ENCODE peak calls at places on chromosomes 4 and X, in five cellular contexts. Q is HepG2, A is transverse colon, V is GM12878, K is stomach. D is an unnamed sample.
A peak's percentile ranks its signal among the peaks of the same experiment; 100 is the strongest.

GRCh38 chr4:150038335-150039076 is 39.7 kb upstream of the DCLK2 start:
- DNase-seq in A (no peak), K (no peak), V (peak; percentile 37), Q (no peak), D (no peak)

GRCh38 chr4:108396900-108397299 is 223.5 kb upstream of the RPL34 start:
- DNase-seq in K (no peak), V (no peak), Q (no peak), A (no peak), D (no peak)

GRCh38 chr4:8203817-8204216 is 4.7 kb downstream of the SH3TC1 start:
- DNase-seq in Q (no peak), K (no peak), A (no peak), V (no peak), D (no peak)

GRCh38 chrX:107025538-107025937 is 25.5 kb upstream of the MORC4 start:
- DNase-seq in V (no peak), A (no peak), K (no peak), Q (peak; percentile 12), D (no peak)

GRCh38 chr4:23728393-23728792 is 161.5 kb downstream of the PPARGC1A start:
- DNase-seq in Q (no peak), K (no peak), V (no peak), A (no peak), D (no peak)

GRCh38 chrX:119013146-119013545 is 38.7 kb downstream of the LONRF3 start:
- DNase-seq in K (no peak), Q (no peak), A (no peak), V (no peak), D (no peak)

GRCh38 chrX:67700607-67701006 is 156.8 kb downstream of the AR start:
- DNase-seq in A (no peak), Q (no peak), V (no peak), K (no peak), D (no peak)

GRCh38 chr4:83378426-83378825 is 43.8 kb upstream of the HPSE start:
- DNase-seq in K (no peak), Q (no peak), V (no peak), A (no peak), D (no peak)

GRCh38 chrX:133171962-133172708 is 46.0 kb downstream of the TFDP3 start:
- DNase-seq in Q (no peak), K (no peak), A (no peak), V (no peak), D (no peak)

GRCh38 chr4:189807031-189807430 is 133.6 kb upstream of the FRG1 start:
- DNase-seq in K (no peak), Q (no peak), V (no peak), A (no peak), D (no peak)

GRCh38 chr4:66927937-66928336 is 617.4 kb downstream of the CENPC start:
- DNase-seq in Q (no peak), K (no peak), A (no peak), V (no peak), D (no peak)
- TF ChIP-seq EP300 in Q (no peak), K (no peak), A (no peak), V (no peak), D (no peak)

GRCh38 chrX:48802089-48802812 is 384 bp downstream of the HDAC6 start:
- DNase-seq in A (peak; percentile 91), K (peak; percentile 86), Q (peak; percentile 85), V (peak; percentile 40), D (peak; percentile 79)
- TF ChIP-seq POLR2A in A (peak; percentile 92), K (peak; percentile 65), Q (peak; percentile 81), V (peak; percentile 66), D (peak; percentile 67)

GRCh38 chr4:153466637-153467153 is 535 bp downstream of the TMEM131L start:
- DNase-seq in V (no peak), Q (no peak), K (no peak), A (no peak), D (peak; percentile 22)
- H3K4me1 ChIP-seq in V (peaks cover 20% of the 10 kb centered on the region), Q (peaks cover 26% of the 10 kb centered on the region), K (peaks cover 67% of the 10 kb centered on the region), A (peaks cover 52% of the 10 kb centered on the region), D (peaks cover 3% of the 10 kb centered on the region)

GRCh38 chr4:140020457-140021361 is 133.3 kb downstream of the MAML3 start:
- DNase-seq in V (no peak), Q (no peak), K (no peak), A (no peak), D (no peak)
- TF ChIP-seq EP300 in V (no peak), Q (no peak), K (no peak), A (no peak), D (no peak)

DNA sequence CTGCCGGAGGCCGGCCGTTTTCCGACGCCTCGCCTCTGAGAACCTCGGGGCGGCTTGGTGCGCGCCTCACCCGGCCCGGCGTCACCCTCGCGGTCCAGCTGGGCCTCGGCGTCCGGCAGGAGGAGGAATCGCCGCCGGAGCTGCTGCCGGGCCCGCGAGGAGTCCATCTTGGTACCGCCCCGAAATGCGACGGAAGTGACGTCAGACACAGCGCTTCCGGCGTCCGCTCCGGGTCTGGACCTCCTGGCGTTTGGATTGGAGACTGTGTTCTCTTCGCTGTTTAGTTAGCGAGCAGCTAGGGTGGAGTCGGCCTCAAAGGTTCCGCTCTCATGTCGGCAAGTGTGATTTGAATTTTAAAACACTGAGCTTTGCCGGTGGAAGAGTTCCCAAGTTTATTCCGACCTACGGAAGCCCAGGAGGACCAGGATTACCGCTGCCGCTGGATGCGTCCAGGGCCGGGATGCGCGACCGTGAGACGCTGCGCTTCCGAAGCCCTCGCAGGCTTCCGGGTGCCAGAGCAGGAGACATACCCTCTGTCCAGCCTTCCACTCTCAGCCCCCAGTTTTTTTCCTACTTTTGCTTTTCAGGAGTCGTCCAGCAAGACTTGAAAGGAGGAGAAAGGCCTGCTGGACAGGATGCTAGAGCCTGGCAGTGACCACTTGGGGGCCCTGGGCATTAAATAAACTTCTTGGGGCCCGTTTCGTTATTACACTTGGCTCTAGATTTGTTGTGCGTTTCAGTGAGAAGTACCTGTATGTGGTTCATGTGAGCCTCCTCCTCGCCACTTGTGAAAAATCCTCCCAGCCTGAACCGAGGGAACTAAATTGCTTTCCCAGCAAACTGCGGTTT is at the start of gene TMEM128:
- DNase-seq in A (peak; percentile 94), K (peak; percentile 94), V (peak; percentile 65), Q (peak; percentile 90), D (peak; percentile 89)
- TF ChIP-seq POLR2A in A (peak; percentile 84), K (no peak), V (peak; percentile 98), Q (peak; percentile 92), D (peak; percentile 80)

DNA sequence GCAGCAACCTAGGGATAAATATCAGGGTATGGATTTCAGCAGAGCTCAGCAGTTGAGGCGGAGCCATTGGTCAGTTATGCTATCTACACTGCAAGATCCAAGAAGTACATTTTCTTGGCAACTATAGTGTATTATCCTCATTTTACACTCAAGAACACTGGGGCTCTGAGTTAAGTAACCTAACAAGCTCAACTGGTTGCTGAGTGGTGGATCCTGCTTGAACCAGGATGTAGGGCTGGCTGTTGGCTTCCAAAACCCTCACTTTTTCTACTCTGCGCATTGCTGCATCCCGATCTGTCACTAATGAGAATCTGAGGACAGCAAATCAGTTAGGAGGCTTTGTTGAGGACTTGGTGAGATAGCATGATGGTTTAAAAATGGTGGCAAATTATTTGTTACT is 1.5 kb upstream of the SCARB2 start:
- DNase-seq in Q (no peak), K (peak; percentile 65), A (no peak), V (no peak), D (no peak)
- H3K4me1 ChIP-seq in Q (peaks cover 79% of the 10 kb centered on the region), K (peaks cover 74% of the 10 kb centered on the region), A (peaks cover 70% of the 10 kb centered on the region), V (peaks cover 13% of the 10 kb centered on the region), D (peaks cover 16% of the 10 kb centered on the region)

DNA sequence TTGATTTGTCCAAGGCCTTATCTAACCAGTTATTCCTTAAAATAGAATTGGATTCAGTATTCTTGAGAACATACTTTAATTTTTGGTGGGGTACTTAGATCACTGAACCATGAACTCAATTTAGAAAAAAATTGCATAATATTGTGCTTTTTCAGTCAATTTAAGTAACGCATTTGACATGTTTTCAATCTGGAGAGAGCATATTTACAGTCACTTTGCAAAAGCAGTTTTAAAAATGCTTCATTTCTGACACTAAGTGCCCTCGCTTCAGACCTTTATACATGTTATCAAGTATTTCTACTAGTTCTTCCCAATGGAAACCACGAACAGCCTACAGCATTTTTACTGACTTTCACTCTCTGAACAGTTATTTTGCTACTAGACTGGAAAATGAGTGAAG is 257.1 kb upstream of the NDST4 start:
- DNase-seq in A (no peak), V (no peak), Q (no peak), K (no peak), D (no peak)
- TF ChIP-seq EP300 in A (no peak), V (no peak), Q (no peak), K (no peak), D (no peak)

GRCh38 chr4:10114607-10115006 is 2.0 kb downstream of the WDR1 start:
- DNase-seq in V (no peak), Q (no peak), A (no peak), K (no peak), D (no peak)

GRCh38 chr4:10117424-10118354 is 1.1 kb upstream of the WDR1 start:
- DNase-seq in Q (no peak), K (no peak), V (peak; percentile 20), A (peak; percentile 48), D (peak; percentile 71)

GRCh38 chr4:10115271-10115656 is 1.3 kb downstream of the WDR1 start:
- DNase-seq in V (no peak), Q (peak; percentile 82), K (no peak), A (peak; percentile 27), D (no peak)

GRCh38 chr4:10116625-10117423 is at the start of gene WDR1:
- DNase-seq in Q (peak; percentile 89), K (peak; percentile 97), V (peak; percentile 71), A (peak; percentile 97), D (peak; percentile 97)

DNA sequence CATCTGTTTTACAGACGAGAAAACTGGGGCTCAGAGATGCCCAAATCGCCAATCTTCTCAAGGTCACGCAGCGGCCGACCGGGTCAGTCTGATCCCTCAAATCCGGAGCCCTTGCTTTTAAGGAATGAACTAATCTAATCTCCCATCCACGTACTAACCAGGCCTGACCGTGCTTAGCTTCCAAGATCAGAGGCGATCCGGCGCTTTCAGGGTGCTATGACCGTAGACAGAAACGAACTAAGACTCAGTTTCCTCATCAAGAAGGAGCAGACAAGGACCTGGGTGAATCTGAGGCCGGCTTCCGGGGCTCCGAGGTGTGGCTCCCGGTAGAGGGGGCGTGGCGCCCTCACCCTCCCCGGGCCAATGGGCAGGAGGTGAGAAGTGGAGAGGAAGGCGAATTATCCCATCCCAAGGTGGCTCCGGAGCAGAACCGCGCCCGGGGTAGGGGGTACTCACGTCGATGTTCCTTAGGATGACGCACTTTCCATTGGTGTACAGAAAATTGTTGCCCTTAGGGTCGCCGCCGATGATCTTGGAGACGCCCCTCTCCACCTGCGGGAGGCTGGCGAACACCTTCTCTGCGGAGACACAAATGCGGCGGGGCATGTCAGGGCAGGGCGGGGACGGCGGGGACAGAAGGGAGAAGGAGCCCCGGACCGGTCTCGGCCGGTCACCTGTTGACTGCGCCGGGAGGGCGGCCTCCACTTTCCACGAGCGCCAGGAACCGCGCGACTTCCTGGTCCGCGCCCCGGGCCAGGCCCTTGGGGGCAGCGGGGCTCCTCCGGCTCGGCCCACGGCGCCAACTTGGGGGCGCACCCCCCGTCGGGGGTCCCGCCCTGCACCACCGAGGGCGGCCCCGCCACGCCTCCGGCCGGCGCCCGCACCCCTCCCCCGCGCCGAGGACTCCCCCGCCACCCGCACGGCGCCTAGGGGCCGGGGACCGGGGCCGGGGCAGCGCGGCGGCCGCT is 658 bp downstream of the WDR1 start:
- DNase-seq in K (peak; percentile 75), A (peak; percentile 87), Q (peak; percentile 58), V (peak; percentile 23), D (peak; percentile 71)
- TF ChIP-seq POLR2A in K (no peak), A (peak; percentile 54), Q (no peak), V (peak; percentile 55), D (no peak)

DNA sequence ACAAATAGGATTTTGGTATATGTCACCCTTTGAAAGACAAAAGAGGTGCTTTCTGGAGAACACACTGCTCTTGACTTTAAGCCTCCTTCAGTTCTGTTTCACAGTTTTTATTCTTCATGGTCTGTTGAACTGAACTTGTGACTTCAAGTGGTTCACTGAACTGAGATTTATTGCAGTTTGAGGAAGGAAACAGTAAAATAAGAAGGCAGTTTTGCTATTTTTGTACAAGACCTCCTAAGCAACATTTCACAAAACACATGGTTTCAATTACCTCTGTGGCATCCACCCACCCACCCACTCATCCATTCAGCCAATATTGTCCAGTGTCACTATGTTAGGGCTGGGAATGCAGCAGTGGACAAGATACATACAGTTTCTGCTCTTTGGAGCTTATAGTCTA is 131.3 kb downstream of the IL1RAPL2 start:
- DNase-seq in Q (no peak), V (no peak), K (no peak), A (no peak), D (no peak)
- H3K4me1 ChIP-seq in Q (no peaks in the 10 kb centered on the region), V (no peaks in the 10 kb centered on the region), K (no peaks in the 10 kb centered on the region), A (no peaks in the 10 kb centered on the region), D (no peaks in the 10 kb centered on the region)